ENCODE peak calls at places on chromosome 16, in seven cellular contexts. L is mesendoderm, K is mesenchymal stem cell, P is IMR-90, C is H9, S is H1, M is trophoblast cell. Q is an unnamed sample.

GRCh38 chr16:60123387-60124023 is 1389.4 kb upstream of the GOT2 start:
- DNase-seq in L (no peak), K (no peak), P (no peak), C (no peak), S (no peak), M (no peak), Q (no peak)

GRCh38 chr16:70689035-70689969 is 3.4 kb upstream of the MTSS2 start:
- DNase-seq in L (no peak), K (no peak), P (no peak), C (no peak), S (no peak), M (no peak), Q (no peak)

GRCh38 chr16:19463468-19464315 is 46.0 kb downstream of the TMC5 start:
- DNase-seq in L (peak), K (no peak), P (no peak), C (no peak), S (no peak), M (peak), Q (no peak)

GRCh38 chr16:27284865-27285675 is 16.5 kb upstream of the NSMCE1 start:
- DNase-seq in L (no peak), K (no peak), P (no peak), C (no peak), S (peak), M (no peak), Q (no peak)

GRCh38 chr16:29009050-29009837 is 24.4 kb downstream of the LAT start:
- DNase-seq in L (no peak), K (no peak), P (no peak), C (no peak), S (no peak), M (no peak), Q (no peak)

GRCh38 chr16:86529160-86529559 is 18.8 kb downstream of the FOXF1 start:
- DNase-seq in L (no peak), K (peak), P (peak), C (no peak), S (no peak), M (peak), Q (no peak)

GRCh38 chr16:81190667-81191066 is 47.8 kb upstream of the BCO1 start:
- DNase-seq in L (no peak), K (peak), P (peak), C (no peak), S (no peak), M (peak), Q (no peak)

GRCh38 chr16:84722068-84722467 is 22.3 kb downstream of the USP10 start:
- DNase-seq in L (no peak), K (no peak), P (no peak), C (no peak), S (no peak), M (no peak), Q (no peak)

GRCh38 chr16:51119576-51120288 is 31.3 kb downstream of the SALL1 start:
- DNase-seq in L (no peak), K (no peak), P (peak), C (no peak), S (no peak), M (no peak), Q (no peak)

GRCh38 chr16:51121009-51121347 is 30.1 kb downstream of the SALL1 start:
- DNase-seq in L (no peak), K (no peak), P (no peak), C (no peak), S (no peak), M (no peak), Q (no peak)

GRCh38 chr16:51120289-51121008 is 30.6 kb downstream of the SALL1 start:
- DNase-seq in L (no peak), K (no peak), P (no peak), C (no peak), S (no peak), M (no peak), Q (no peak)

GRCh38 chr16:51124896-51125295 is 26.2 kb downstream of the SALL1 start:
- DNase-seq in L (no peak), K (no peak), P (no peak), C (no peak), S (peak), M (no peak), Q (no peak)

DNA sequence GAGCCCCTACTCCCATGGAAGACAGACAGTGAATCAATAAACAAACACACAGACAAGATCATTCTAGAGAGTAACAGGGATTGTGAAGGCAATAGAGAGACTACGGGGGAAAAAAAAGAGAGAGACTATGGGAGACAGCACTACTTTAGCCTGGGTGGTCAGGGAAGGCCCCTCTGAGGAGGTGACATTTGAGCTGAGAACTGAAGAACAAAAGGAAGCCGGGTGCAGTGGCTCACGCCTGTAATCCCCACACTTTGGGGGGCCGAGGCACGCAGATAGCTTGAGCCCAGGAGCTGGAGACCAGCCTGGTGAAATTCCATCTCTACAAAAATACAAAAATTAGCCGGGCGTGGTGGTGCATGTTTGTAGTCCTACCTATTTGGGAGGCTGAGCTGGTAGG is 29.2 kb downstream of the SALL1 start:
- DNase-seq in L (no peak), K (no peak), P (no peak), C (no peak), S (no peak), M (no peak), Q (no peak)
- H2BK5ac ChIP-seq in L (no peak), K (no peak), P (no peak), C (no peak), S (no peak), M (no peak), Q (no peak)

GRCh38 chr16:88298166-88298881 is 84.4 kb upstream of the ZNF469 start:
- DNase-seq in L (no peak), K (no peak), P (peak), C (no peak), S (no peak), M (no peak), Q (no peak)
- H3K4me2 ChIP-seq in L (no peak), K (no peak), P (no peak), C (no peak), S (no peak), M (no peak), Q (no peak)

GRCh38 chr16:89958068-89958467 is 9.5 kb downstream of the DEF8 start:
- DNase-seq in L (peak), K (peak), P (peak), C (peak), S (peak), M (peak), Q (no peak)

GRCh38 chr16:89958596-89958995 is 10.0 kb downstream of the DEF8 start:
- DNase-seq in L (no peak), K (no peak), P (no peak), C (no peak), S (no peak), M (no peak), Q (no peak)

GRCh38 chr16:89955001-89955685 is 6.6 kb downstream of the DEF8 start:
- DNase-seq in L (no peak), K (no peak), P (no peak), C (no peak), S (no peak), M (no peak), Q (no peak)

GRCh38 chr16:89956511-89957213 is 8.1 kb downstream of the DEF8 start:
- DNase-seq in L (no peak), K (no peak), P (no peak), C (no peak), S (no peak), M (no peak), Q (no peak)

DNA sequence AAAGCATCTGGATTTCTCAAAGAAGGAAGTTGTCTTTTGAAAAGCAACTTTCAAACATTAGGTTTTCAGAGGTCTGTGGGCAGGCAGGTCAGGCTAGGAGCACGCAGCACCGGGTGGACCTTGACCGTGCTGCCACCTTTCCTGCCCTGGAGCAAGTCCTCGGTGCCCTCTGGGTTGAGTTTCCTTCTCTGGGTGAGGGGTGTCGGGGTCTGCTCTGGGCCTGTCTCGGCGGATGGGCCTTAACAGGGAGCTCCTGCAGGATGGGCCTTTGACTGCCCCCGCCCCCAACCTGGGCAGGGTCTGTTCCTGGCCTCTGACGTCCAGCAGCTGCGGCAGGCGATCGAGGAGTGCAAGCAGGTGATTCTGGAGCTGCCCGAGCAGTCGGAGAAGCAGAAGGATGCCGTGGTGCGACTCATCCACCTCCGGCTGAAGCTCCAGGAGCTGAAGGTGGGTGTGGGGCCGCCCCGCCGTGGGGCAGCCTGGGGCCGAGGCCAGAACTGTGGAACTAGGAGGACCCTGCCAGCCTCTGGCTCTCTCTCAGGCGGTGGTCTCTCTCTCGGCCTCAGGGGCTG is 8.7 kb downstream of the DEF8 start:
- DNase-seq in L (no peak), K (no peak), P (no peak), C (no peak), S (no peak), M (no peak), Q (no peak)
- H2BK5ac ChIP-seq in L (no peak), K (no peak), P (no peak), C (no peak), S (no peak), M (no peak), Q (peak)

GRCh38 chr16:15631730-15632409 is 11.1 kb downstream of the MARF1 start:
- DNase-seq in L (no peak), K (no peak), P (no peak), C (no peak), S (no peak), M (no peak), Q (no peak)
- H3K4me2 ChIP-seq in L (no peak), K (no peak), P (no peak), C (no peak), S (no peak), M (no peak), Q (no peak)

GRCh38 chr16:10750793-10751192 is 7.2 kb downstream of the NUBP1 start:
- DNase-seq in L (no peak), K (no peak), P (no peak), C (no peak), S (no peak), M (no peak), Q (no peak)

GRCh38 chr16:10754941-10755340 is 11.3 kb downstream of the NUBP1 start:
- DNase-seq in L (no peak), K (peak), P (peak), C (no peak), S (no peak), M (peak), Q (no peak)

GRCh38 chr16:10753670-10754069 is 10.0 kb downstream of the NUBP1 start:
- DNase-seq in L (no peak), K (no peak), P (no peak), C (no peak), S (no peak), M (no peak), Q (no peak)

GRCh38 chr16:10751291-10751697 is 7.7 kb downstream of the NUBP1 start:
- DNase-seq in L (peak), K (peak), P (no peak), C (no peak), S (no peak), M (peak), Q (no peak)

DNA sequence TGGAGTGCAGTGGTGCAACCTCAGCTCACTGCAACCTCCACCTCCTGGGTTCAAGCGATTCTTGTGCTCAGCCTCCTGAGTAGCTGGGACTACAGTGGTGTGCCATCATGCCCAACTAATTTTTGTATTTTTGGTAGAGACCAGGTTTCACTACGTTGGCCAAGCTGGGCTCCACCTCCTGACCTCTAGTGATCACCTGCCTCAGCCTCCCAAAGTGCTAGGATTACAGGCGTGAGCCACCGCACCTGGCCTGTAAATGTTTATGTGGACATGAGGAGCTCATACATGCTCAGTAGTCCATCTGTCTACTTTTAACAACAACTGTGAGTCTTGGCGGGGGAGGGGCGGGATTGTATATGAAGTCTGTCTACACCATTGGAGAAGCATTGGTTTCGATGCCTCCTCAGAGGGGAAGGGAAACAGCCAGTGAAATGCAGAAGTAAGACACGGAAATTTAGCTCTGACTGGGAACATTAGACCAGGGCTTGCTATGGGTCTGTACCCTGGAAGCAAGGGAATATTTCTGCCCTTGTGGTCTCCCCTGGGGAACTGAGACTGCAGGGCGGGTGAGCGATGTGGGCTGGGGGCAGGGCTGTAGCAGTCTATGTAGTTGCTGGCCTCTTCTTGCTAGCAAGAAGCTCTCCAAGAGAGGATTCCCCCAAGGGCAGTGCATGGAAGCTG is 9.3 kb downstream of the NUBP1 start:
- DNase-seq in L (no peak), K (no peak), P (no peak), C (no peak), S (no peak), M (peak), Q (no peak)
- H2BK5ac ChIP-seq in L (no peak), K (no peak), P (no peak), C (no peak), S (no peak), M (no peak), Q (no peak)